ENCODE peak calls at places on chromosomes 12 and 14, in six cellular contexts. V, J, N, A, M and B are unnamed samples.

GRCh38 chr12:48286665-48287064 is 64.1 kb downstream of the ZNF641 start:
- DNase-seq in M (no peak), J (peak; percentile 2), N (no peak), A (no peak), V (no peak), B (no peak)

GRCh38 chr12:49920241-49920914 is 16.7 kb upstream of the FAIM2 start:
- DNase-seq in N (no peak), A (no peak), V (no peak), J (no peak), M (no peak), B (peak; percentile 50)

GRCh38 chr14:32865827-32866376 is 72.8 kb upstream of the NPAS3 start:
- DNase-seq in A (no peak), M (no peak), V (no peak), J (no peak), N (no peak), B (peak; percentile 26)

GRCh38 chr14:105602799-105603763 is 76.7 kb downstream of the TMEM121 start:
- DNase-seq in V (no peak), J (no peak), N (no peak), A (no peak), M (no peak), B (no peak)

GRCh38 chr14:100898465-100898864 is 5.1 kb downstream of the RTL1 start:
- DNase-seq in V (peak; percentile 56), M (no peak), J (no peak), N (no peak), A (no peak), B (no peak)

GRCh38 chr14:99773496-99774203 is 19.6 kb upstream of the EML1 start:
- DNase-seq in N (no peak), J (no peak), A (no peak), V (peak; percentile 73), M (no peak), B (no peak)

GRCh38 chr12:9143137-9143536 is 27.4 kb upstream of the A2M start:
- DNase-seq in N (no peak), J (no peak), V (no peak), M (no peak), A (no peak), B (no peak)

GRCh38 chr14:68464716-68465115 is 328.2 kb downstream of the ZFP36L1 start:
- DNase-seq in J (no peak), A (no peak), V (no peak), M (no peak), N (no peak), B (no peak)

GRCh38 chr12:122533841-122534240 is 6.8 kb downstream of the KNTC1 start:
- DNase-seq in M (no peak), V (no peak), N (no peak), J (no peak), A (no peak), B (no peak)

GRCh38 chr12:108374596-108375320 is 35.6 kb upstream of the CMKLR1 start:
- DNase-seq in N (no peak), J (no peak), V (no peak), A (no peak), M (no peak), B (no peak)

GRCh38 chr12:53204351-53204750 is 2.7 kb downstream of the ITGB7 start:
- DNase-seq in V (no peak), J (no peak), N (no peak), A (no peak), M (no peak), B (no peak)

GRCh38 chr14:36986407-36986806 is 186.0 kb downstream of the SLC25A21 start:
- DNase-seq in M (no peak), N (no peak), V (no peak), J (no peak), A (no peak), B (no peak)

GRCh38 chr14:59566281-59566680 is 10.3 kb downstream of the CCDC175 start:
- DNase-seq in M (no peak), V (no peak), N (no peak), A (no peak), J (no peak), B (no peak)

GRCh38 chr12:70091021-70091521 is 152.2 kb upstream of the CNOT2 start:
- DNase-seq in V (no peak), N (no peak), J (no peak), M (no peak), A (no peak), B (no peak)

GRCh38 chr12:56258068-56258819 is at the start of gene ANKRD52:
- DNase-seq in J (peak; percentile 91), V (peak; percentile 99), N (peak; percentile 45), A (peak; percentile 92), M (peak; percentile 85), B (peak; percentile 80)

GRCh38 chr12:106362971-106363370 is 5.4 kb downstream of the POLR3B start:
- DNase-seq in J (no peak), A (no peak), V (no peak), N (no peak), M (no peak), B (no peak)

GRCh38 chr12:58393152-58393551 is 451.8 kb downstream of the ATP23 start:
- DNase-seq in A (no peak), M (no peak), V (no peak), J (no peak), N (no peak), B (no peak)

GRCh38 chr12:80373666-80374065 is 70.4 kb upstream of the PTPRQ start:
- DNase-seq in A (no peak), V (no peak), M (peak; percentile 37), N (no peak), J (no peak), B (no peak)

GRCh38 chr12:112096667-112097066 is 11.9 kb downstream of the NAA25 start:
- DNase-seq in A (no peak), J (no peak), M (no peak), N (no peak), V (no peak), B (no peak)

GRCh38 chr12:14825256-14825655 is 11.3 kb upstream of the SMCO3 start:
- DNase-seq in J (no peak), A (no peak), V (no peak), M (no peak), N (no peak), B (no peak)

GRCh38 chr14:31950760-31951637 is 126.1 kb upstream of the ARHGAP5 start:
- DNase-seq in M (peak; percentile 95), J (no peak), N (no peak), A (peak; percentile 67), V (peak; percentile 75), B (peak; percentile 74)

GRCh38 chr14:25108959-25109358 is 59.0 kb upstream of the STXBP6 start:
- DNase-seq in A (no peak), J (no peak), V (no peak), M (peak; percentile 28), N (no peak), B (peak; percentile 26)

GRCh38 chr12:110109837-110110535 is 14.2 kb upstream of the IFT81 start:
- DNase-seq in M (no peak), V (no peak), N (no peak), J (no peak), A (no peak), B (no peak)

GRCh38 chr12:23055004-23055403 is 430.0 kb downstream of the ETNK1 start:
- DNase-seq in M (peak; percentile 11), N (no peak), V (peak; percentile 13), A (no peak), J (peak; percentile 3), B (no peak)

GRCh38 chr14:104020471-104020870 is 65.0 kb upstream of the ASPG start:
- DNase-seq in V (no peak), N (no peak), M (no peak), A (no peak), J (no peak), B (no peak)

GRCh38 chr12:108592033-108592909 is 5.6 kb downstream of the TMEM119 start:
- DNase-seq in J (no peak), A (no peak), N (no peak), M (no peak), V (peak; percentile 35), B (no peak)

GRCh38 chr12:14193623-14194022 is 171.9 kb upstream of the ATF7IP start:
- DNase-seq in J (no peak), M (peak; percentile 2), N (no peak), A (no peak), V (peak; percentile 37), B (no peak)

GRCh38 chr14:92801917-92802316 is 7.8 kb downstream of the GOLGA5 start:
- DNase-seq in A (no peak), M (no peak), V (no peak), N (no peak), J (no peak), B (no peak)

GRCh38 chr12:95633671-95634465 is 82.6 kb upstream of the USP44 start:
- DNase-seq in A (no peak), J (no peak), V (no peak), N (no peak), M (no peak), B (no peak)

GRCh38 chr14:100246809-100247428 is 8.0 kb downstream of the YY1 start:
- DNase-seq in M (peak; percentile 47), V (peak; percentile 78), J (no peak), A (no peak), N (no peak), B (no peak)

GRCh38 chr12:94282675-94283074 is 134.3 kb downstream of the PLXNC1 start:
- DNase-seq in V (no peak), A (no peak), J (no peak), N (peak; percentile 26), M (no peak), B (no peak)